ENCODE peak calls at places on chromosomes 2 and 18, in five cellular contexts. X is HFFc6, D is brain microvascular endothelial cell, H is H9, G is mesothelial cell of epicardium. L is an unnamed sample.

GRCh38 chr2:128771401-128771800 is 452.7 kb upstream of the HS6ST1 start:
- DNase-seq in X (no peak), D (no peak), H (no peak), G (no peak), L (no peak)

GRCh38 chr2:160368988-160369935 is 124.3 kb downstream of the RBMS1 start:
- DNase-seq in X (no peak), D (no peak), H (no peak), G (no peak), L (no peak)

GRCh38 chr18:36424741-36425142 is 127.2 kb downstream of the FHOD3 start:
- DNase-seq in X (no peak), D (no peak), H (no peak), G (no peak), L (no peak)

GRCh38 chr2:127721311-127721977 is 20.1 kb downstream of the SFT2D3 start:
- DNase-seq in X (peak), D (peak), H (no peak), G (no peak), L (no peak)

GRCh38 chr2:237291138-237291792 is 122.7 kb downstream of the COL6A3 start:
- DNase-seq in X (peak), D (peak), H (no peak), G (peak), L (no peak)

GRCh38 chr18:75959150-75959549 is 531.6 kb upstream of the SMIM21 start:
- DNase-seq in X (no peak), D (no peak), H (no peak), G (no peak), L (no peak)

GRCh38 chr18:23281626-23282436 is 146.5 kb downstream of the CABLES1 start:
- DNase-seq in X (peak), D (no peak), H (peak), G (no peak), L (no peak)

GRCh38 chr18:14947482-14948162 is 199.7 kb downstream of the ANKRD30B start:
- DNase-seq in X (no peak), D (no peak), H (no peak), G (no peak), L (no peak)

GRCh38 chr2:64327510-64328414 is 126.2 kb upstream of the LGALSL start:
- DNase-seq in X (no peak), D (no peak), H (peak), G (no peak), L (no peak)
- TF ChIP-seq CTCF in X (peak), D (peak), H (peak), G (no peak), L (peak)

DNA sequence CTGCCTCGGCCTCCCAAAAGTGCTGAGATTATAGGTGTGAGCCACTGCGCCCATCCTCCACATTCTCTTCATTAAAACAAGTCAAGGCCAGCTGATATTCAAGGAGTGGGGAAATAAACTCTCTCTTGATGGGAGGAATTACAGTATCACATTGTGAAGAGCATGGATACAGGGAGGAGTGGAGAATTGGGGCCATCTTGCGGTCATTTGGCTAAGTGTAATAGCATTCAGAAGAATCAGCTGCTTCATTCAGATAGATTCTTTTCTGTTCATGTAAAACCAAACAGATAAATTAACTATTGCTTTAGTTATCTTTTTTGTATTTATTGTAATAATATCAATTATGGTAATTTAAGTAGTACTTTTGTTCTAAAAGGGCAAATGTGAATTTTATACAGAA is 156.3 kb downstream of the UBR3 start:
- DNase-seq in X (no peak), D (no peak), H (no peak), G (no peak), L (no peak)
- TF ChIP-seq CTCF in X (no peak), D (peak), H (peak), G (no peak), L (peak)

GRCh38 chr18:25561923-25562322 is 210.0 kb upstream of the ZNF521 start:
- DNase-seq in X (peak), D (peak), H (no peak), G (no peak), L (no peak)
- TF ChIP-seq CTCF in X (peak), D (peak), H (peak), G (peak), L (peak)

GRCh38 chr2:98444436-98445166 is at the start of gene INPP4A:
- DNase-seq in X (peak), D (no peak), H (peak), G (peak), L (peak)
- TF ChIP-seq CTCF in X (peak), D (no peak), H (no peak), G (no peak), L (peak)

GRCh38 chr18:77478619-77479018 is 229.0 kb downstream of the GALR1 start:
- DNase-seq in X (no peak), D (peak), H (no peak), G (no peak), L (no peak)
- TF ChIP-seq CTCF in X (no peak), D (peak), H (peak), G (peak), L (no peak)

GRCh38 chr2:233059547-233059796 is 670 bp upstream of the INPP5D start:
- DNase-seq in X (no peak), D (no peak), H (no peak), G (no peak), L (no peak)
- TF ChIP-seq CTCF in X (no peak), D (no peak), H (peak), G (no peak), L (no peak)

GRCh38 chr2:82792316-82792715 is 1666.8 kb downstream of the SUCLG1 start:
- DNase-seq in X (no peak), D (no peak), H (no peak), G (no peak), L (no peak)
- TF ChIP-seq CTCF in X (no peak), D (no peak), H (no peak), G (no peak), L (no peak)

DNA sequence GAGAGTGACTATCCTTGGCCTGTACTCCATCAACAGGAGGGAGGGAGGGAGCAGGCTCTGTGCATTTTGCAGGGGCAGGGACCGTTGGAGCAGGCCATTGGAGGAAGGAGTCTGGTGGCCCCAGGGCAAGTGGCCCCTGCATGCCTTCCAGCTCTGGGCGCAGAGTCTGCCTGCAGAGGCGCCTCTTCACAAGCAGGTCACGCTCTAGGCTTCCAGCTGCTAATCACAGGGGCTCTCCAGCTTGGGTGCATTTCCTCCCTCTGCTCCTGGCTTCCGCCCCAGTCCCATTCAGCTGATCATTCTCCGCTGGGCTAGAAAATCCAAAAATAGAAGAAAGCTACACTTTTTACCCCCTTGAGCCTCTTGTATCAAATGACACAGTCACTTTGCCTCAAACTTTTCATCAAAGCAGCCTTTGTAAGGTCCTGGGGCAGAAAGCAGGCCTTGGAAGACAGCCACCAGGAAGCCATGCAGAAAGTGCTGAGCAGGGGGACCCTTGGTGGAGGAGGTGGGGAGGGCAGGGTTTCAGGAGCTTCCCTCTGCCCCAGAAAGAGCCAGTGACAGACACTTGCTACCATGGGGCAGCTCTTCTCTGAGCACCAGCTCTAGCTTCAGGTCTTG is 11.3 kb downstream of the TMEM247 start:
- DNase-seq in X (no peak), D (no peak), H (peak), G (no peak), L (no peak)
- TF ChIP-seq CTCF in X (no peak), D (no peak), H (no peak), G (no peak), L (no peak)